ENCODE peak calls at places on chromosomes 13 and 19, in five cellular contexts. F is kidney epithelial cell, J is fibroblast of pulmonary artery, P is tibial artery, S is AG04449. U is an unnamed sample.

GRCh38 chr19:40560092-40560507 is 16.6 kb upstream of the SHKBP1 start:
- DNase-seq in P (no peak), S (no peak), J (no peak), F (no peak), U (no peak)

GRCh38 chr19:18173054-18173571 is 500 bp upstream of the IFI30 start:
- DNase-seq in J (no peak), S (no peak), P (peak), F (no peak), U (no peak)

GRCh38 chr13:101267656-101268055 is 148.7 kb downstream of the NALCN start:
- DNase-seq in J (no peak), P (no peak), S (no peak), F (peak), U (no peak)

GRCh38 chr13:41802033-41802683 is 158.8 kb downstream of the VWA8 start:
- DNase-seq in S (no peak), J (no peak), P (no peak), F (no peak), U (no peak)

GRCh38 chr19:19186742-19187141 is 5.2 kb downstream of the BORCS8 start:
- DNase-seq in J (no peak), S (no peak), P (no peak), F (no peak), U (no peak)

GRCh38 chr13:92807343-92807742 is 419.3 kb upstream of the GPC6 start:
- DNase-seq in J (peak), P (no peak), F (no peak), S (no peak), U (no peak)

GRCh38 chr19:40190891-40191835 is at the start of gene MAP3K10:
- DNase-seq in F (no peak), J (peak), S (no peak), P (peak), U (peak)

GRCh38 chr13:25352230-25352629 is 19.5 kb upstream of the ATP8A2 start:
- DNase-seq in S (no peak), J (peak), F (no peak), P (no peak), U (no peak)

GRCh38 chr19:34135401-34135800 is 36.9 kb upstream of the LSM14A start:
- DNase-seq in P (no peak), F (no peak), J (no peak), S (no peak), U (no peak)

GRCh38 chr19:35271546-35271945 is 2.8 kb downstream of the USF2 start:
- DNase-seq in P (no peak), F (no peak), S (no peak), J (no peak), U (no peak)

GRCh38 chr19:512548-513365 is 5.5 kb downstream of the TPGS1 start:
- DNase-seq in P (no peak), S (no peak), F (no peak), J (no peak), U (no peak)

GRCh38 chr13:113448885-113449692 is 4.2 kb downstream of the ADPRHL1 start:
- DNase-seq in J (no peak), P (no peak), S (no peak), F (no peak), U (no peak)

GRCh38 chr19:45408121-45408520 is 1.7 kb downstream of the POLR1G start:
- DNase-seq in S (no peak), F (no peak), P (no peak), J (no peak), U (no peak)

GRCh38 chr19:45405435-45406164 is 731 bp upstream of the PPP1R13L start:
- DNase-seq in J (peak), F (peak), S (no peak), P (peak), U (peak)

GRCh38 chr19:45408830-45409593 is 2.6 kb downstream of the POLR1G start:
- DNase-seq in J (no peak), P (no peak), F (no peak), S (no peak), U (no peak)

GRCh38 chr19:45406165-45406956 is at the start of gene POLR1G:
- DNase-seq in J (peak), S (no peak), P (peak), F (no peak), U (peak)

GRCh38 chr19:45406957-45407375 is 522 bp downstream of the POLR1G start:
- DNase-seq in P (no peak), S (no peak), F (no peak), J (no peak), U (no peak)
- TF ChIP-seq CTCF in P (no peak), S (no peak), F (no peak), J (no peak), U (no peak)

GRCh38 chr19:56597696-56598095 is 2.6 kb downstream of the ZNF71 start:
- DNase-seq in P (no peak), J (no peak), F (no peak), S (no peak), U (no peak)
- TF ChIP-seq CTCF in P (no peak), J (no peak), F (no peak), S (no peak), U (no peak)

GRCh38 chr19:51664997-51665396 is 18.4 kb upstream of the SIGLEC14 start:
- DNase-seq in J (no peak), F (no peak), P (no peak), S (no peak), U (no peak)
- TF ChIP-seq CTCF in J (peak), F (peak), P (no peak), S (no peak), U (no peak)

GRCh38 chr13:47592256-47592655 is 408.8 kb downstream of the SUCLA2 start:
- DNase-seq in S (no peak), J (no peak), P (no peak), F (no peak), U (no peak)

GRCh38 chr13:47598340-47598911 is 402.6 kb downstream of the SUCLA2 start:
- DNase-seq in J (peak), P (no peak), S (no peak), F (no peak), U (no peak)

GRCh38 chr13:47594833-47595232 is 406.2 kb downstream of the SUCLA2 start:
- DNase-seq in S (no peak), J (peak), P (no peak), F (no peak), U (no peak)
- TF ChIP-seq CTCF in S (no peak), J (peak), P (no peak), F (peak), U (no peak)

GRCh38 chr13:78228211-78228610 is 309.6 kb upstream of the EDNRB start:
- DNase-seq in F (no peak), P (no peak), S (no peak), J (peak), U (no peak)

GRCh38 chr13:78228940-78229339 is 310.3 kb upstream of the EDNRB start:
- DNase-seq in P (no peak), J (peak), F (no peak), S (no peak), U (no peak)
- TF ChIP-seq CTCF in P (no peak), J (no peak), F (no peak), S (no peak), U (no peak)

DNA sequence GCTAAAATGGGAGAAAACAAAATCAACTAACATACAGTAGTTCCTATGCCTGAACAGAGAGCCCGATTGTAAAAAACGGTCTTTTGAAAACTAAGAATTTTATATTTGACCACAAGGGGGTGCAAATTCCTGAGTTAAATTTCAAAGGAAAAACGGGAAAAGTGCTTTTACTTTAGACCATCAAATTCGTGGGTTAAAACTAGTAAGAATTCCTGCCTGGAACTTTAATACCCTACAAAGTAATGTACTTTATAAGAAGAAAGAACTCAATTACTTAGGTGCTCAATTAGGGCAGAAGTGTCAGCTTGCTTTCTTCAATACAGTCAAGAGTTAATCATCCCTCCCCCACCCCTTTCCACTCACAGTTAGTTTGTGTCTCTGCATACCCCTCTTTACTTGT is 69.8 kb downstream of the KCNRG start:
- DNase-seq in S (no peak), J (peak), F (no peak), P (no peak), U (peak)
- TF ChIP-seq CTCF in S (no peak), J (peak), F (peak), P (peak), U (peak)

GRCh38 chr13:26563713-26564112 is 6.2 kb downstream of the WASF3 start:
- DNase-seq in P (no peak), S (no peak), F (no peak), J (peak), U (no peak)
- TF ChIP-seq CTCF in P (no peak), S (no peak), F (no peak), J (no peak), U (no peak)

DNA sequence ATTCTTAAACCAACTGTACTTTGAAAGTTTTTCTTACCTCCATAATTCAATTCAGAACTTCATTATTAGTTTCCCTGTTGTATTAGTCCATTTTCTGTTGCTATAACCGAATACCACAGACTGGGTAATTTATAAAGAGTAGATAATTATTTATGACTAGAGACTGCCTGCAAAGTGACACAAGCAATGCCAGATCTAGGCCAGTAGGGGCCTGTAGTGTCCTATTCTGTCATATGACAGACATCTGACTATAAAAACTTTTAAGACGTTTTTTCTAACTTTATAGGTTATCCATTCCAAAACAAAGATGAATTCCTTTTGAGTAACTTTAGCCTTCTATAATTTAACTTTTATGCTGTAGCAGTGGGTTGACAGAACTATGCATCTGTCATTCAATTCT is 2783.8 kb downstream of the PCDH9 start:
- DNase-seq in P (no peak), S (no peak), F (no peak), J (peak), U (no peak)
- TF ChIP-seq CTCF in P (no peak), S (no peak), F (peak), J (peak), U (peak)

GRCh38 chr19:2254052-2254872 is 2.0 kb downstream of the JSRP1 start:
- DNase-seq in F (no peak), S (no peak), J (peak), P (no peak), U (no peak)
- TF ChIP-seq CTCF in F (peak), S (peak), J (peak), P (no peak), U (no peak)